ENCODE peak calls at places on chromosomes 13 and 19, in four cellular contexts. L is naive thymus-derived CD4-positive, alpha-beta T cell; U is right atrium auricular region; N is neural progenitor cell. O is an unnamed sample.

GRCh38 chr13:67147257-67148218 is 82.6 kb downstream of the PCDH9 start:
- DNase-seq in L (no peak), U (no peak), N (peak; percentile 11), O (no peak)

GRCh38 chr19:42074513-42075363 is 1.2 kb upstream of the ZNF574 start:
- DNase-seq in L (no peak), U (peak; percentile 60), N (no peak), O (peak; percentile 16)

GRCh38 chr19:28289294-28290063 is 923.5 kb downstream of the UQCRFS1 start:
- DNase-seq in L (no peak), U (no peak), N (no peak), O (no peak)

GRCh38 chr19:46529622-46530451 is 34.2 kb upstream of the PNMA8B start:
- DNase-seq in L (peak; percentile 57), U (peak; percentile 74), N (peak; percentile 70), O (peak; percentile 72)

GRCh38 chr19:1134431-1134830 is 30.6 kb downstream of the GPX4 start:
- DNase-seq in L (no peak), U (no peak), N (no peak), O (no peak)

GRCh38 chr19:30870861-30871260 is 478.4 kb downstream of the TSHZ3 start:
- DNase-seq in L (no peak), U (no peak), N (no peak), O (no peak)

GRCh38 chr13:27000686-27001085 is 170.9 kb downstream of the USP12 start:
- DNase-seq in L (no peak), U (no peak), N (no peak), O (no peak)

GRCh38 chr13:79709526-79709925 is 228.6 kb downstream of the NDFIP2 start:
- DNase-seq in L (no peak), U (no peak), N (no peak), O (no peak)

GRCh38 chr19:6983448-6983847 is 37.8 kb downstream of the MBD3L2B start:
- DNase-seq in L (no peak), U (no peak), N (no peak), O (no peak)

DNA sequence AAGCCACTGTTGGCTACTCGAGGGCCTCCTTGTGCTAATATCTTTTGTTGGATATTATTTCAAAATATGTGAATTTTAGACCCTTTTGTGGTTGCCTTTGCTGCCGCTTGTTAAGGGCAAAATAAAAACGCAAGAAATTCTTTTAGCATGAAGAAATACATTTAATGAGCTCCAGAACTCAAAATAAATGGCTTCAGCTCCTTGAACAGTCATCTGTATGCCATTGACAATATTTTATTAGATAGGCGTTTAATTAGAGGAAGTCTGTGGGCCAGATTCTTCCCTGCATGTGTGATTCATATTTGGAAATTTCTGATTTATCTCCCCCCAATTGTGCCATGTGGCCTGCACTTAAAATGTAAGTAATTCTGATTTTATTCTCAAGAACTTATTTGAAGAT is 177.2 kb downstream of the STK24 start:
- DNase-seq in L (no peak), U (no peak), N (no peak), O (no peak)
- H3K4me1 ChIP-seq in L (no peaks in the 10 kb centered on the region), U (no peaks in the 10 kb centered on the region), N (peaks cover 3% of the 10 kb centered on the region), O (no peaks in the 10 kb centered on the region)

GRCh38 chr19:13729859-13730258 is 34.5 kb upstream of the MRI1 start:
- DNase-seq in L (no peak), U (no peak), N (no peak), O (no peak)

GRCh38 chr19:13734751-13735150 is 29.6 kb upstream of the MRI1 start:
- DNase-seq in L (no peak), U (no peak), N (no peak), O (no peak)

GRCh38 chr19:13727798-13728197 is 36.5 kb upstream of the MRI1 start:
- DNase-seq in L (no peak), U (no peak), N (no peak), O (no peak)

GRCh38 chr19:13731147-13731964 is 33.0 kb upstream of the MRI1 start:
- DNase-seq in L (peak; percentile 85), U (peak; percentile 93), N (peak; percentile 98), O (peak; percentile 92)

DNA sequence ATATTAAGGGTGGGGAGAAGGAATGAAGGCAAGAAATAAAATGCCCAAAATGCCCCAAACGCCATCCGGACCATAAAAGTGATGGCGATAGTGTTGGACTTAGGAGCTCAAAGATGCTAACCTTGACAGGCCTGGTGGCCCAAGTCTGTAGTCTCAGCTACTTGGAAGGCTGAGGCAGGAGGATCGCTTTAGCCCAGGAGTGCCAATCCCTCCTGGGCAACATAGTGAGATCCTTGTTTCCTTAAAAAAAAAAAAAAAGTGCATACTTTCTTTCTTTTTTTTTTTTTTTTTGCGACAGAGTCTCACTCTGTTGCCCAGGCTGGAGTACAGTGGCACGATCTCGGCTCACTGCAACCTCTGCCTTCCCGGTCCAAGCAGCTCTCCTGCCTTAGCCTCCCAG is 32.0 kb upstream of the MRI1 start:
- DNase-seq in L (no peak), U (no peak), N (no peak), O (no peak)
- H3K27ac ChIP-seq in L (peak overlapping the region; percentile 75), U (peak overlapping the region; percentile 89), N (no peak overlapping the region), O (no peak overlapping the region)

GRCh38 chr19:53978975-53979801 is 12.2 kb upstream of the CACNG6 start:
- DNase-seq in L (no peak), U (no peak), N (no peak), O (no peak)
- H3K4me3 ChIP-seq in L (no peak overlapping the region), U (no peak overlapping the region), N (peak overlapping the region; percentile 68), O (no peak overlapping the region)

GRCh38 chr19:11190501-11190900 is 6.8 kb downstream of the KANK2 start:
- DNase-seq in L (no peak), U (no peak), N (no peak), O (no peak)
- H3K4me1 ChIP-seq in L (no peaks in the 10 kb centered on the region), U (peaks cover 92% of the 10 kb centered on the region), N (no peaks in the 10 kb centered on the region), O (peaks cover 8% of the 10 kb centered on the region)

O was measured in CD4-positive, CD25-positive, alpha-beta regulatory T cell.